ENCODE peak calls at places on chromosomes 5 and 9, in ten cellular contexts. E is dorsolateral prefrontal cortex, C is hypothalamus, B is mesendoderm, K is NCI-H146, H is D341Med, D is mucosa of descending colon, N is globus pallidus, M is NCI-H460, S is osteocyte. I is an unnamed sample.

GRCh38 chr9:113274474-113275146 is 762 bp downstream of the CDC26 start:
- DNase-seq in E (no peak), C (no peak), B (peak; percentile 77), K (peak; percentile 63), H (peak; percentile 50), D (no peak), N (peak; percentile 68), M (peak; percentile 69), S (no peak), I (no peak)

GRCh38 chr9:135468866-135469521 is 10.6 kb upstream of the PPP1R26 start:
- DNase-seq in E (no peak), C (no peak), B (peak; percentile 86), K (no peak), H (no peak), D (no peak), N (no peak), M (peak; percentile 66), S (no peak), I (no peak)

GRCh38 chr5:142512680-142513042 is 173.2 kb downstream of the FGF1 start:
- DNase-seq in E (no peak), C (no peak), B (peak; percentile 45), K (no peak), H (no peak), D (no peak), N (no peak), M (no peak), S (no peak), I (no peak)

GRCh38 chr5:127898551-127899213 is 184.9 kb upstream of the SLC12A2 start:
- DNase-seq in E (no peak), C (no peak), B (no peak), K (no peak), H (no peak), D (no peak), N (no peak), M (no peak), S (no peak), I (no peak)

GRCh38 chr9:107016383-107016782 is 153.4 kb downstream of the ZNF462 start:
- DNase-seq in E (no peak), C (no peak), B (no peak), K (no peak), H (no peak), D (no peak), N (no peak), M (no peak), S (no peak), I (no peak)

GRCh38 chr5:40499514-40500273 is 180.0 kb upstream of the PTGER4 start:
- DNase-seq in E (no peak), C (no peak), B (no peak), K (no peak), H (no peak), D (no peak), N (no peak), M (no peak), S (no peak), I (no peak)

GRCh38 chr5:104606258-104606829 is 1043.8 kb upstream of the NUDT12 start:
- DNase-seq in E (no peak), C (no peak), B (no peak), K (peak; percentile 52), H (no peak), D (no peak), N (no peak), M (no peak), S (no peak), I (no peak)

GRCh38 chr5:132019857-132020555 is 8.5 kb upstream of the ACSL6 start:
- DNase-seq in E (no peak), C (no peak), B (no peak), K (no peak), H (peak; percentile 5), D (no peak), N (no peak), M (no peak), S (no peak), I (no peak)

GRCh38 chr5:52469420-52469819 is 318.3 kb upstream of the ITGA1 start:
- DNase-seq in E (no peak), C (no peak), B (no peak), K (no peak), H (no peak), D (no peak), N (no peak), M (no peak), S (no peak), I (no peak)

GRCh38 chr5:151073280-151073679 is 7.6 kb downstream of the TNIP1 start:
- DNase-seq in E (no peak), C (no peak), B (no peak), K (no peak), H (no peak), D (no peak), N (no peak), M (no peak), S (no peak), I (no peak)

GRCh38 chr9:133844431-133844830 is 106.3 kb upstream of the SARDH start:
- DNase-seq in E (no peak), C (no peak), B (no peak), K (no peak), H (no peak), D (peak; percentile 48), N (no peak), M (no peak), S (no peak), I (no peak)